ENCODE peak calls at places on chromosomes 7 and 10, in four cellular contexts. One of them, this sample, is unnamed.

GRCh38 chr10:34978080-34978479 is 112.1 kb downstream of the CUL2 start:
- DNase-seq in amygdala: no peak
- DNase-seq in NCI-H2081: no peak
- DNase-seq in activated naive CD8-positive, alpha-beta T cell treated with anti-CD3 and anti-CD28 coated beads, Interleukin-2, amount 10 ng/mL, durations not matched to agents 7 days and 5 days: no peak
- DNase-seq in this sample: no peak

GRCh38 chr7:130942211-130942964 is 208.4 kb upstream of the KLF14 start:
- DNase-seq in amygdala: no peak
- DNase-seq in NCI-H2081: peak
- DNase-seq in activated naive CD8-positive, alpha-beta T cell treated with anti-CD3 and anti-CD28 coated beads, Interleukin-2, amount 10 ng/mL, durations not matched to agents 7 days and 5 days: no peak
- DNase-seq in this sample: no peak

GRCh38 chr10:920450-920849 is 11.1 kb downstream of the LARP4B start:
- DNase-seq in NCI-H2081: no peak
- DNase-seq in amygdala: no peak
- DNase-seq in activated naive CD8-positive, alpha-beta T cell treated with anti-CD3 and anti-CD28 coated beads, Interleukin-2, amount 10 ng/mL, durations not matched to agents 7 days and 5 days: no peak
- DNase-seq in this sample: no peak

GRCh38 chr10:59536151-59536550 is 173.5 kb downstream of the SLC16A9 start:
- DNase-seq in activated naive CD8-positive, alpha-beta T cell treated with anti-CD3 and anti-CD28 coated beads, Interleukin-2, amount 10 ng/mL, durations not matched to agents 7 days and 5 days: no peak
- DNase-seq in amygdala: no peak
- DNase-seq in NCI-H2081: peak
- DNase-seq in this sample: no peak

GRCh38 chr10:6140141-6140841 is 51.5 kb downstream of the RBM17 start:
- DNase-seq in activated naive CD8-positive, alpha-beta T cell treated with anti-CD3 and anti-CD28 coated beads, Interleukin-2, amount 10 ng/mL, durations not matched to agents 7 days and 5 days: peak
- DNase-seq in amygdala: no peak
- DNase-seq in NCI-H2081: no peak
- DNase-seq in this sample: no peak

GRCh38 chr10:88332526-88333265 is 250.4 kb downstream of the RNLS start:
- DNase-seq in NCI-H2081: no peak
- DNase-seq in amygdala: no peak
- DNase-seq in activated naive CD8-positive, alpha-beta T cell treated with anti-CD3 and anti-CD28 coated beads, Interleukin-2, amount 10 ng/mL, durations not matched to agents 7 days and 5 days: no peak
- DNase-seq in this sample: no peak

GRCh38 chr7:19958309-19958896 is 185.0 kb upstream of the TMEM196 start:
- DNase-seq in activated naive CD8-positive, alpha-beta T cell treated with anti-CD3 and anti-CD28 coated beads, Interleukin-2, amount 10 ng/mL, durations not matched to agents 7 days and 5 days: no peak
- DNase-seq in amygdala: no peak
- DNase-seq in NCI-H2081: no peak
- DNase-seq in this sample: no peak

GRCh38 chr10:113663142-113663541 is 699 bp downstream of the NRAP start:
- DNase-seq in amygdala: no peak
- DNase-seq in activated naive CD8-positive, alpha-beta T cell treated with anti-CD3 and anti-CD28 coated beads, Interleukin-2, amount 10 ng/mL, durations not matched to agents 7 days and 5 days: no peak
- DNase-seq in NCI-H2081: no peak
- DNase-seq in this sample: no peak

GRCh38 chr10:51180141-51180540 is 105.9 kb downstream of the PRKG1 start:
- DNase-seq in activated naive CD8-positive, alpha-beta T cell treated with anti-CD3 and anti-CD28 coated beads, Interleukin-2, amount 10 ng/mL, durations not matched to agents 7 days and 5 days: no peak
- DNase-seq in amygdala: no peak
- DNase-seq in NCI-H2081: no peak
- DNase-seq in this sample: no peak

GRCh38 chr7:138886501-138886917 is 88.5 kb upstream of the ATP6V0A4 start:
- DNase-seq in activated naive CD8-positive, alpha-beta T cell treated with anti-CD3 and anti-CD28 coated beads, Interleukin-2, amount 10 ng/mL, durations not matched to agents 7 days and 5 days: no peak
- DNase-seq in amygdala: no peak
- DNase-seq in NCI-H2081: peak
- DNase-seq in this sample: peak

GRCh38 chr10:97596101-97597055 is 6.9 kb downstream of the C10orf62 start:
- DNase-seq in NCI-H2081: no peak
- DNase-seq in activated naive CD8-positive, alpha-beta T cell treated with anti-CD3 and anti-CD28 coated beads, Interleukin-2, amount 10 ng/mL, durations not matched to agents 7 days and 5 days: no peak
- DNase-seq in amygdala: no peak
- DNase-seq in this sample: no peak

GRCh38 chr7:133061357-133061756 is 20.5 kb downstream of the CHCHD3 start:
- DNase-seq in amygdala: no peak
- DNase-seq in NCI-H2081: peak
- DNase-seq in activated naive CD8-positive, alpha-beta T cell treated with anti-CD3 and anti-CD28 coated beads, Interleukin-2, amount 10 ng/mL, durations not matched to agents 7 days and 5 days: no peak
- DNase-seq in this sample: peak

GRCh38 chr10:4533626-4534025 is 292.4 kb upstream of the AKR1E2 start:
- DNase-seq in activated naive CD8-positive, alpha-beta T cell treated with anti-CD3 and anti-CD28 coated beads, Interleukin-2, amount 10 ng/mL, durations not matched to agents 7 days and 5 days: no peak
- DNase-seq in amygdala: no peak
- DNase-seq in NCI-H2081: no peak
- DNase-seq in this sample: no peak

GRCh38 chr7:159004411-159004810 is 140.3 kb downstream of the VIPR2 start:
- DNase-seq in activated naive CD8-positive, alpha-beta T cell treated with anti-CD3 and anti-CD28 coated beads, Interleukin-2, amount 10 ng/mL, durations not matched to agents 7 days and 5 days: no peak
- DNase-seq in amygdala: no peak
- DNase-seq in NCI-H2081: no peak
- DNase-seq in this sample: no peak

GRCh38 chr10:132628966-132629900 is 91.6 kb downstream of the INPP5A start:
- DNase-seq in activated naive CD8-positive, alpha-beta T cell treated with anti-CD3 and anti-CD28 coated beads, Interleukin-2, amount 10 ng/mL, durations not matched to agents 7 days and 5 days: no peak
- DNase-seq in NCI-H2081: no peak
- DNase-seq in amygdala: no peak
- DNase-seq in this sample: no peak

GRCh38 chr10:77989081-77989724 is 40.1 kb downstream of the POLR3A start:
- DNase-seq in amygdala: no peak
- DNase-seq in activated naive CD8-positive, alpha-beta T cell treated with anti-CD3 and anti-CD28 coated beads, Interleukin-2, amount 10 ng/mL, durations not matched to agents 7 days and 5 days: no peak
- DNase-seq in NCI-H2081: no peak
- DNase-seq in this sample: no peak

GRCh38 chr7:117669818-117670217 is 190.0 kb downstream of the CFTR start:
- DNase-seq in activated naive CD8-positive, alpha-beta T cell treated with anti-CD3 and anti-CD28 coated beads, Interleukin-2, amount 10 ng/mL, durations not matched to agents 7 days and 5 days: no peak
- DNase-seq in NCI-H2081: no peak
- DNase-seq in amygdala: no peak
- DNase-seq in this sample: no peak

GRCh38 chr10:111079241-111079760 is 2.5 kb downstream of the ADRA2A start:
- DNase-seq in activated naive CD8-positive, alpha-beta T cell treated with anti-CD3 and anti-CD28 coated beads, Interleukin-2, amount 10 ng/mL, durations not matched to agents 7 days and 5 days: no peak
- DNase-seq in amygdala: no peak
- DNase-seq in NCI-H2081: no peak
- DNase-seq in this sample: no peak

GRCh38 chr7:99001482-99002145 is 123.3 kb downstream of the TRRAP start:
- DNase-seq in activated naive CD8-positive, alpha-beta T cell treated with anti-CD3 and anti-CD28 coated beads, Interleukin-2, amount 10 ng/mL, durations not matched to agents 7 days and 5 days: no peak
- DNase-seq in amygdala: no peak
- DNase-seq in NCI-H2081: peak
- DNase-seq in this sample: no peak

GRCh38 chr10:70197235-70197952 is 27.1 kb upstream of the SAR1A start:
- DNase-seq in activated naive CD8-positive, alpha-beta T cell treated with anti-CD3 and anti-CD28 coated beads, Interleukin-2, amount 10 ng/mL, durations not matched to agents 7 days and 5 days: peak
- DNase-seq in amygdala: peak
- DNase-seq in NCI-H2081: no peak
- DNase-seq in this sample: no peak

GRCh38 chr10:99161194-99161593 is 74.5 kb downstream of the HPSE2 start:
- DNase-seq in NCI-H2081: no peak
- DNase-seq in activated naive CD8-positive, alpha-beta T cell treated with anti-CD3 and anti-CD28 coated beads, Interleukin-2, amount 10 ng/mL, durations not matched to agents 7 days and 5 days: no peak
- DNase-seq in amygdala: no peak
- DNase-seq in this sample: no peak

GRCh38 chr10:48943096-48943495 is 3.5 kb upstream of the LRRC18 start:
- DNase-seq in activated naive CD8-positive, alpha-beta T cell treated with anti-CD3 and anti-CD28 coated beads, Interleukin-2, amount 10 ng/mL, durations not matched to agents 7 days and 5 days: no peak
- DNase-seq in NCI-H2081: no peak
- DNase-seq in amygdala: no peak
- DNase-seq in this sample: no peak

GRCh38 chr10:130844264-130844761 is 467.2 kb downstream of the TCERG1L start:
- DNase-seq in NCI-H2081: no peak
- DNase-seq in amygdala: no peak
- DNase-seq in activated naive CD8-positive, alpha-beta T cell treated with anti-CD3 and anti-CD28 coated beads, Interleukin-2, amount 10 ng/mL, durations not matched to agents 7 days and 5 days: no peak
- DNase-seq in this sample: no peak

GRCh38 chr7:98733036-98733435 is 116.0 kb downstream of the NPTX2 start:
- DNase-seq in amygdala: no peak
- DNase-seq in NCI-H2081: peak
- DNase-seq in activated naive CD8-positive, alpha-beta T cell treated with anti-CD3 and anti-CD28 coated beads, Interleukin-2, amount 10 ng/mL, durations not matched to agents 7 days and 5 days: peak
- DNase-seq in this sample: peak

GRCh38 chr10:128054163-128054970 is 71.9 kb downstream of the MKI67 start:
- DNase-seq in NCI-H2081: no peak
- DNase-seq in amygdala: no peak
- DNase-seq in activated naive CD8-positive, alpha-beta T cell treated with anti-CD3 and anti-CD28 coated beads, Interleukin-2, amount 10 ng/mL, durations not matched to agents 7 days and 5 days: no peak
- DNase-seq in this sample: no peak

GRCh38 chr10:3990307-3990706 is 205.3 kb upstream of the KLF6 start:
- DNase-seq in activated naive CD8-positive, alpha-beta T cell treated with anti-CD3 and anti-CD28 coated beads, Interleukin-2, amount 10 ng/mL, durations not matched to agents 7 days and 5 days: no peak
- DNase-seq in NCI-H2081: no peak
- DNase-seq in amygdala: no peak
- DNase-seq in this sample: no peak

GRCh38 chr10:131724891-131725735 is 175.7 kb upstream of the PPP2R2D start:
- DNase-seq in activated naive CD8-positive, alpha-beta T cell treated with anti-CD3 and anti-CD28 coated beads, Interleukin-2, amount 10 ng/mL, durations not matched to agents 7 days and 5 days: no peak
- DNase-seq in amygdala: no peak
- DNase-seq in NCI-H2081: no peak
- DNase-seq in this sample: no peak

GRCh38 chr7:25060487-25061055 is 64.5 kb downstream of the CYCS start:
- DNase-seq in amygdala: no peak
- DNase-seq in activated naive CD8-positive, alpha-beta T cell treated with anti-CD3 and anti-CD28 coated beads, Interleukin-2, amount 10 ng/mL, durations not matched to agents 7 days and 5 days: no peak
- DNase-seq in NCI-H2081: no peak
- DNase-seq in this sample: no peak

GRCh38 chr10:95730233-95730632 is 25.7 kb upstream of the ENTPD1 start:
- DNase-seq in activated naive CD8-positive, alpha-beta T cell treated with anti-CD3 and anti-CD28 coated beads, Interleukin-2, amount 10 ng/mL, durations not matched to agents 7 days and 5 days: no peak
- DNase-seq in amygdala: no peak
- DNase-seq in NCI-H2081: no peak
- DNase-seq in this sample: no peak

GRCh38 chr10:63415635-63416244 is 50.0 kb downstream of the JMJD1C start:
- DNase-seq in amygdala: no peak
- DNase-seq in activated naive CD8-positive, alpha-beta T cell treated with anti-CD3 and anti-CD28 coated beads, Interleukin-2, amount 10 ng/mL, durations not matched to agents 7 days and 5 days: no peak
- DNase-seq in NCI-H2081: no peak
- DNase-seq in this sample: no peak

GRCh38 chr10:1230592-1231275 is 174.5 kb downstream of the WDR37 start:
- DNase-seq in NCI-H2081: no peak
- DNase-seq in amygdala: no peak
- DNase-seq in activated naive CD8-positive, alpha-beta T cell treated with anti-CD3 and anti-CD28 coated beads, Interleukin-2, amount 10 ng/mL, durations not matched to agents 7 days and 5 days: no peak
- DNase-seq in this sample: no peak

GRCh38 chr10:125175807-125176206 is 15.4 kb upstream of the CTBP2 start:
- DNase-seq in amygdala: no peak
- DNase-seq in NCI-H2081: no peak
- DNase-seq in activated naive CD8-positive, alpha-beta T cell treated with anti-CD3 and anti-CD28 coated beads, Interleukin-2, amount 10 ng/mL, durations not matched to agents 7 days and 5 days: no peak
- DNase-seq in this sample: no peak

GRCh38 chr10:5647507-5648240 is 18.7 kb downstream of the ASB13 start:
- DNase-seq in activated naive CD8-positive, alpha-beta T cell treated with anti-CD3 and anti-CD28 coated beads, Interleukin-2, amount 10 ng/mL, durations not matched to agents 7 days and 5 days: no peak
- DNase-seq in amygdala: no peak
- DNase-seq in NCI-H2081: no peak
- DNase-seq in this sample: no peak